ENCODE peak calls at places on chromosomes 11 and 22, in ten cellular contexts. T is upper lobe of right lung, L is progenitor cell of endocrine pancreas, C is nephron progenitor cell, E is fibroblast of lung, V is spleen, S is adrenal gland, H is AG04450, U is glutamatergic neuron, G is fibroblast of pulmonary artery. O is an unnamed sample.

GRCh38 chr11:8090756-8091155 is 9.7 kb downstream of the TUB start:
- DNase-seq in H (no peak), L (peak; percentile 59), U (peak; percentile 84), V (peak; percentile 24), E (peak; percentile 40), T (no peak), G (peak; percentile 48), C (peak; percentile 85), S (peak; percentile 56), O (peak; percentile 77)

GRCh38 chr22:37295946-37296345 is 13.6 kb downstream of the CYTH4 start:
- DNase-seq in G (no peak), S (no peak), V (no peak), C (no peak), T (no peak), E (no peak), L (no peak), U (no peak), H (no peak), O (no peak)

GRCh38 chr22:47619631-47620030 is 857.2 kb downstream of the TBC1D22A start:
- DNase-seq in E (no peak), C (no peak), L (no peak), T (peak; percentile 51), U (no peak), H (no peak), G (no peak), S (no peak), V (peak; percentile 51), O (no peak)

GRCh38 chr22:42947211-42947990 is 67.5 kb downstream of the PACSIN2 start:
- DNase-seq in T (no peak), E (no peak), C (no peak), G (no peak), L (no peak), U (no peak), V (no peak), H (no peak), S (peak; percentile 77), O (peak; percentile 41)

GRCh38 chr11:67695606-67696005 is 21.2 kb upstream of the ALDH3B2 start:
- DNase-seq in G (no peak), S (no peak), H (no peak), V (no peak), U (no peak), C (no peak), T (no peak), L (no peak), E (no peak), O (no peak)

GRCh38 chr11:11937957-11938356 is 70.5 kb downstream of the DKK3 start:
- DNase-seq in S (no peak), V (no peak), U (no peak), G (no peak), L (no peak), H (no peak), E (no peak), T (no peak), C (no peak), O (no peak)

GRCh38 chr11:8066911-8067455 is 14.0 kb upstream of the TUB start:
- DNase-seq in E (peak; percentile 18), T (no peak), V (no peak), U (no peak), H (no peak), C (no peak), S (no peak), L (no peak), G (peak; percentile 18), O (no peak)

GRCh38 chr11:103903621-103904323 is 132.7 kb upstream of the DDI1 start:
- DNase-seq in T (no peak), V (no peak), S (no peak), G (no peak), C (no peak), U (no peak), E (no peak), H (no peak), L (no peak), O (no peak)

GRCh38 chr11:83648610-83649467 is 362.7 kb upstream of the CCDC90B start:
- DNase-seq in C (no peak), T (no peak), H (no peak), S (no peak), E (no peak), V (no peak), G (no peak), U (no peak), L (no peak), O (no peak)

GRCh38 chr11:395866-396265 is 1.9 kb downstream of the PKP3 start:
- DNase-seq in V (no peak), L (no peak), S (no peak), G (no peak), H (no peak), E (no peak), T (no peak), U (no peak), C (no peak), O (no peak)

GRCh38 chr11:396511-396947 is 2.5 kb downstream of the PKP3 start:
- DNase-seq in L (no peak), H (no peak), U (no peak), V (peak; percentile 81), T (no peak), E (peak; percentile 33), S (no peak), C (no peak), G (peak; percentile 36), O (no peak)

GRCh38 chr11:394858-395655 is 1.0 kb downstream of the PKP3 start:
- DNase-seq in T (no peak), H (no peak), V (no peak), E (no peak), C (no peak), U (no peak), L (no peak), G (no peak), S (no peak), O (no peak)

GRCh38 chr11:398826-399225 is 4.8 kb downstream of the PKP3 start:
- DNase-seq in H (no peak), U (no peak), S (no peak), G (peak; percentile 52), E (peak; percentile 13), L (no peak), V (no peak), T (no peak), C (no peak), O (no peak)

DNA sequence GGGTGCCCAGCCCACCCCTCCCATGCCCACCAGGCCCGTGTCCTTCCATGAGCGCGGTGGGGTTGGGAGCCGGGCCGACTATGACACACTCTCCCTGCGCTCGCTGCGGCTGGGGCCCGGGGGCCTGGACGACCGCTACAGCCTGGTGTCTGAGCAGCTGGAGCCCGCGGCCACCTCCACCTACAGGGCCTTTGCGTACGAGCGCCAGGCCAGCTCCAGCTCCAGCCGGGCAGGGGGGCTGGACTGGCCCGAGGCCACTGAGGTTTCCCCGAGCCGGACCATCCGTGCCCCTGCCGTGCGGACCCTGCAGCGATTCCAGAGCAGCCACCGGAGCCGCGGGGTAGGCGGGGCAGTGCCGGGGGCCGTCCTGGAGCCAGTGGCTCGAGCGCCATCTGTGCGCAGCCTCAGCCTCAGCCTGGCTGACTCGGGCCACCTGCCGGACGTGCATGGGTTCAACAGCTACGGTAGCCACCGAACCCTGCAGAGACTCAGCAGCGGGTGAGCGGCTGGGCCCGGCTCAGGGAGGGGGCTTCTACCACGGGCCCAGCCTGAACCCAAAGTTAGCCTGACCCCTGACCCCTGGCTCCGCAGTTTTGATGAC is 3.0 kb downstream of the PKP3 start:
- DNase-seq in U (no peak), G (peak; percentile 69), E (peak; percentile 58), S (peak; percentile 72), H (no peak), L (no peak), V (peak; percentile 90), C (no peak), T (no peak), O (no peak)
- TF ChIP-seq CTCF in U (no peak), G (peak; percentile 54), E (peak; percentile 44), S (peak; percentile 64), H (peak; percentile 43), L (no peak), V (peak; percentile 34), C (no peak), T (peak; percentile 41), O (no peak)

DNA sequence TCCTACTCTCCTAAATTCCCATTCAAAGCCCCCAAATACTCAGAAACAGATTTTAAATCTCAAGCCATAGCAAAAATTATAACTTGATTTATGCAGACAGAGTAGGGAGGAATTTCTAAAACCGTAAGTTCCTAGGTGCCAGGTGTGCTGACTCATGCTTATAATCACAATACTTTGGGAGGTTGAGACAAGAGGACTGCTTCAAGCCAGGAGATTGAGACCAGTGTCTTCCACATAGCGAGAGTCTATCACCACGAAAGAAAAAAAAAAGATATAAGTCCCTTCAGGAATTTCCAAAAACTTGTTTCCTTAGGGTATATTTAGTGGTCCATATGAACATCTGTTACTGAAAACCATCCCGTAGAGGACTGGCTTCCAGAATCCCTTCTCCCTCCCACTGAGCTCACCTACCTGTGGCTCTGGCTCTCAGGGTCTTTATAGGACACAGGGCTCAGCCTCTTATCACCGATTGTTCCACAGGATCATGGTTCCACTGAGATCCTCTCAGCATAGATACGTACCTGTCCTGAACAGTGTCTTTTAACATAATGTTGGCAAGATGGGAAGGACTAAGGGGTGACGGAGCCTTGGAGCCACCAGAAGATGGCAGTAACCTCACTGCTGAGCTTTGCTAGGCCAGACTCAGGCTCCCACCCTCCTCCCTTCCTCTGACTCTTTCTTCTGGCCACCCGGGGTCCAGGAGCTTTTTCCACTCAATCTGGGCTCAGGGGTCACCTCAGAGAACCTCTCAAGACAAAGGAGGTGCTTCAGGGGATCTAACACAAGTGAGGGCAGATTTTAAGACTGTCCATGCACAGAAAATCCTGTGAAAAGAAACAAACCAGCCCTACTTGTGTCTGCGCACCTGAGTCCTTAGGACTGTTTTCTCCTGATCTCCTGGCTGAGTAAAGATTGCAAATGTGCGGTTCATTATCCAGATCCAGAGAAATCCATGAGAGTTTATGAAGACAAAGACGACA is 117.5 kb upstream of the TOP3B start:
- DNase-seq in T (no peak), V (no peak), C (no peak), E (no peak), G (peak; percentile 24), L (no peak), H (no peak), S (no peak), U (no peak), O (no peak)
- TF ChIP-seq CTCF in T (no peak), V (no peak), C (no peak), E (peak; percentile 47), G (peak; percentile 56), L (peak; percentile 55), H (peak; percentile 53), S (no peak), U (no peak), O (peak; percentile 39)

DNA sequence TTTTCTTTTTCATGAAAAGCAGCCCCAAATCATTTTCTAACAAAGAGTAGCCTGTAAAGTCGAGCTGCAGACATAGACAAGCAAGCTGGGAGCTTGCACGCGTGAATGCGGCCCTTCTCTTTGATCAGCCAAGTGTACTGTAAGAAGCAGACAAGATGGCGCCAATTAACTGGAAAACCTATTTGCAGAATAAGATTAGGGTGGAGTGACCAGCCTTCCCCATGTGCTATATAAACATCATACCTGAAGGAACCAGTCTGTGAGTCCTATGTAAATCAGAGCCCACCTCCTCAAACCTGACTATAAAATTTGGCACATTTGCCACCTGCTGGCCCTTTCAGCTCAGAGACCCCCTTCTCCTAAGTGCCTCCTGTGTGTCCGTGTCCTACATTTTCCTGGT is 982.7 kb downstream of the OPCML start:
- DNase-seq in T (no peak), G (no peak), C (no peak), H (no peak), L (no peak), E (no peak), S (no peak), U (no peak), V (no peak), O (no peak)
- TF ChIP-seq CTCF in T (no peak), G (no peak), C (no peak), H (no peak), L (no peak), E (no peak), S (no peak), U (no peak), V (no peak), O (no peak)

GRCh38 chr11:124793466-124794278 is 6.5 kb downstream of the MSANTD2 start:
- DNase-seq in U (no peak), V (no peak), L (no peak), C (peak; percentile 15), G (peak; percentile 68), T (no peak), S (peak; percentile 29), E (peak; percentile 62), H (no peak), O (no peak)
- TF ChIP-seq CTCF in U (peak; percentile 64), V (peak; percentile 26), L (peak; percentile 78), C (peak; percentile 74), G (peak; percentile 78), T (peak; percentile 70), S (peak; percentile 46), E (peak; percentile 80), H (peak; percentile 78), O (peak; percentile 81)

O was measured in neural crest cell.